ENCODE peak calls at places on chromosomes 2 and 18, in six cellular contexts. One of them, this sample, is unnamed.

GRCh38 chr2:198311020-198311419 is 506.6 kb downstream of the PLCL1 start:
- DNase-seq in CD4-positive, alpha-beta T cell: no peak
- DNase-seq in neural crest cell: no peak
- DNase-seq in kidney: no peak
- DNase-seq in A549: no peak
- DNase-seq in left ventricle myocardium inferior: no peak
- DNase-seq in this sample: no peak

GRCh38 chr2:198916548-198916947 is 541.2 kb downstream of the SATB2 start:
- DNase-seq in neural crest cell: no peak
- DNase-seq in left ventricle myocardium inferior: no peak
- DNase-seq in A549: no peak
- DNase-seq in CD4-positive, alpha-beta T cell: no peak
- DNase-seq in kidney: no peak
- DNase-seq in this sample: no peak

GRCh38 chr18:676747-677544 is 19.5 kb downstream of the TYMS start:
- DNase-seq in left ventricle myocardium inferior: no peak
- DNase-seq in CD4-positive, alpha-beta T cell: no peak
- DNase-seq in neural crest cell: no peak
- DNase-seq in A549: no peak
- DNase-seq in kidney: no peak
- DNase-seq in this sample: no peak

GRCh38 chr2:8625399-8626283 is 56.2 kb upstream of the ID2 start:
- DNase-seq in CD4-positive, alpha-beta T cell: no peak
- DNase-seq in kidney: peak
- DNase-seq in left ventricle myocardium inferior: no peak
- DNase-seq in A549: peak
- DNase-seq in neural crest cell: no peak
- DNase-seq in this sample: no peak

GRCh38 chr2:241620419-241620769 is 16.6 kb downstream of the THAP4 start:
- DNase-seq in neural crest cell: no peak
- DNase-seq in CD4-positive, alpha-beta T cell: no peak
- DNase-seq in left ventricle myocardium inferior: no peak
- DNase-seq in A549: peak
- DNase-seq in kidney: no peak
- DNase-seq in this sample: peak

GRCh38 chr2:138391956-138392355 is 109.6 kb upstream of the SPOPL start:
- DNase-seq in left ventricle myocardium inferior: no peak
- DNase-seq in A549: no peak
- DNase-seq in neural crest cell: no peak
- DNase-seq in CD4-positive, alpha-beta T cell: no peak
- DNase-seq in kidney: no peak
- DNase-seq in this sample: peak

GRCh38 chr2:24456610-24457556 is 34.2 kb upstream of the NCOA1 start:
- DNase-seq in neural crest cell: no peak
- DNase-seq in CD4-positive, alpha-beta T cell: no peak
- DNase-seq in left ventricle myocardium inferior: peak
- DNase-seq in A549: peak
- DNase-seq in kidney: peak
- DNase-seq in this sample: peak

GRCh38 chr2:167490394-167490793 is 602.1 kb downstream of the XIRP2 start:
- DNase-seq in neural crest cell: no peak
- DNase-seq in CD4-positive, alpha-beta T cell: no peak
- DNase-seq in left ventricle myocardium inferior: no peak
- DNase-seq in kidney: no peak
- DNase-seq in A549: no peak
- DNase-seq in this sample: no peak

GRCh38 chr18:80223581-80224148 is 23.6 kb downstream of the PARD6G start:
- DNase-seq in neural crest cell: no peak
- DNase-seq in CD4-positive, alpha-beta T cell: no peak
- DNase-seq in A549: no peak
- DNase-seq in left ventricle myocardium inferior: no peak
- DNase-seq in kidney: no peak
- DNase-seq in this sample: no peak

GRCh38 chr2:84904717-84905174 is 710 bp upstream of the TMSB10 start:
- DNase-seq in neural crest cell: peak
- DNase-seq in kidney: peak
- DNase-seq in A549: peak
- DNase-seq in CD4-positive, alpha-beta T cell: no peak
- DNase-seq in left ventricle myocardium inferior: peak
- DNase-seq in this sample: peak

GRCh38 chr2:43484323-43484930 is 111.4 kb downstream of the THADA start:
- DNase-seq in neural crest cell: no peak
- DNase-seq in left ventricle myocardium inferior: no peak
- DNase-seq in CD4-positive, alpha-beta T cell: no peak
- DNase-seq in kidney: no peak
- DNase-seq in A549: peak
- DNase-seq in this sample: peak

GRCh38 chr2:130836501-130837174 is at the start of gene ARHGEF4:
- DNase-seq in CD4-positive, alpha-beta T cell: no peak
- DNase-seq in neural crest cell: peak
- DNase-seq in kidney: peak
- DNase-seq in A549: peak
- DNase-seq in left ventricle myocardium inferior: no peak
- DNase-seq in this sample: no peak

GRCh38 chr2:191030521-191031154 is 16.7 kb upstream of the STAT1 start:
- DNase-seq in A549: peak
- DNase-seq in left ventricle myocardium inferior: no peak
- DNase-seq in CD4-positive, alpha-beta T cell: peak
- DNase-seq in neural crest cell: peak
- DNase-seq in kidney: no peak
- DNase-seq in this sample: peak

GRCh38 chr2:219045937-219046550 is 4.7 kb upstream of the CFAP65 start:
- DNase-seq in A549: no peak
- DNase-seq in kidney: no peak
- DNase-seq in CD4-positive, alpha-beta T cell: no peak
- DNase-seq in left ventricle myocardium inferior: no peak
- DNase-seq in neural crest cell: peak
- DNase-seq in this sample: peak

GRCh38 chr2:26216587-26216986 is 27.8 kb downstream of the HADHA start:
- DNase-seq in kidney: no peak
- DNase-seq in left ventricle myocardium inferior: no peak
- DNase-seq in neural crest cell: no peak
- DNase-seq in A549: no peak
- DNase-seq in CD4-positive, alpha-beta T cell: no peak
- DNase-seq in this sample: no peak

GRCh38 chr2:171712051-171712450 is 24.8 kb downstream of the DYNC1I2 start:
- DNase-seq in left ventricle myocardium inferior: no peak
- DNase-seq in CD4-positive, alpha-beta T cell: no peak
- DNase-seq in neural crest cell: no peak
- DNase-seq in A549: no peak
- DNase-seq in kidney: no peak
- DNase-seq in this sample: peak

GRCh38 chr2:71934595-71935263 is 212.9 kb downstream of the CYP26B1 start:
- DNase-seq in neural crest cell: no peak
- DNase-seq in left ventricle myocardium inferior: peak
- DNase-seq in A549: peak
- DNase-seq in kidney: no peak
- DNase-seq in CD4-positive, alpha-beta T cell: no peak
- DNase-seq in this sample: peak

GRCh38 chr2:137888845-137889244 is 75.4 kb upstream of the HNMT start:
- DNase-seq in left ventricle myocardium inferior: peak
- DNase-seq in kidney: no peak
- DNase-seq in A549: peak
- DNase-seq in neural crest cell: peak
- DNase-seq in CD4-positive, alpha-beta T cell: no peak
- DNase-seq in this sample: peak

GRCh38 chr18:26618130-26618529 is 69.8 kb upstream of the KCTD1 start:
- DNase-seq in neural crest cell: no peak
- DNase-seq in kidney: no peak
- DNase-seq in CD4-positive, alpha-beta T cell: no peak
- DNase-seq in A549: no peak
- DNase-seq in left ventricle myocardium inferior: no peak
- DNase-seq in this sample: no peak

GRCh38 chr2:150410809-150411208 is 76.7 kb downstream of the RND3 start:
- DNase-seq in A549: peak
- DNase-seq in left ventricle myocardium inferior: no peak
- DNase-seq in kidney: no peak
- DNase-seq in neural crest cell: no peak
- DNase-seq in CD4-positive, alpha-beta T cell: no peak
- DNase-seq in this sample: peak

GRCh38 chr2:35873921-35874320 is 481.7 kb upstream of the CRIM1 start:
- DNase-seq in kidney: no peak
- DNase-seq in left ventricle myocardium inferior: no peak
- DNase-seq in A549: no peak
- DNase-seq in neural crest cell: no peak
- DNase-seq in CD4-positive, alpha-beta T cell: no peak
- DNase-seq in this sample: no peak

DNA sequence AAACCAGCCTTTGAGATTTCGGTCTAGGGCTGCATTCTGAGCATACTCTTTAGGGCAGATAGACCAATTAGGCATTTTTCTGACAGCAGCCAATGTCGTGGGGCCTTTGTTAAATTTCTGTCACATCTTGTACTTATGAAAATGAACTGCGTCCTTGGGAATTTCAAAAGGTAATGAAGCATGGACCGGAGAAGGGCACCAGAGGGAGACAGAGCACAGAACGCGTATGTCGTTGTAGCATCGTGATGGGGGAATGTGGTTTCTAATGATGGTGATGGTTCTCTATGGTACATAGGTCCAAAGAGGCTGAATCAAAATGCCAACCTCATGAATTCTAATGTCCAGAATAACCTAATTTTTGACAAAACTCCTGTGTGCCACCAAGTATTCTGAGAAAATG is 483.9 kb upstream of the CRIM1 start:
- DNase-seq in A549: peak
- DNase-seq in kidney: no peak
- DNase-seq in neural crest cell: no peak
- DNase-seq in CD4-positive, alpha-beta T cell: no peak
- DNase-seq in left ventricle myocardium inferior: no peak
- DNase-seq in this sample: peak
- TF ChIP-seq CTCF in A549: peak
- TF ChIP-seq CTCF in kidney: no peak
- TF ChIP-seq CTCF in neural crest cell: peak
- TF ChIP-seq CTCF in CD4-positive, alpha-beta T cell: no peak
- TF ChIP-seq CTCF in left ventricle myocardium inferior: no peak
- TF ChIP-seq CTCF in this sample: peak

GRCh38 chr2:31037058-31037457 is 101.2 kb downstream of the GALNT14 start:
- DNase-seq in neural crest cell: no peak
- DNase-seq in kidney: no peak
- DNase-seq in left ventricle myocardium inferior: no peak
- DNase-seq in A549: no peak
- DNase-seq in CD4-positive, alpha-beta T cell: no peak
- DNase-seq in this sample: no peak

GRCh38 chr2:31032475-31032874 is 105.8 kb downstream of the GALNT14 start:
- DNase-seq in kidney: no peak
- DNase-seq in CD4-positive, alpha-beta T cell: no peak
- DNase-seq in A549: no peak
- DNase-seq in left ventricle myocardium inferior: no peak
- DNase-seq in neural crest cell: no peak
- DNase-seq in this sample: no peak

GRCh38 chr2:31033032-31033431 is 105.2 kb downstream of the GALNT14 start:
- DNase-seq in left ventricle myocardium inferior: no peak
- DNase-seq in kidney: no peak
- DNase-seq in A549: no peak
- DNase-seq in CD4-positive, alpha-beta T cell: no peak
- DNase-seq in neural crest cell: no peak
- DNase-seq in this sample: no peak

DNA sequence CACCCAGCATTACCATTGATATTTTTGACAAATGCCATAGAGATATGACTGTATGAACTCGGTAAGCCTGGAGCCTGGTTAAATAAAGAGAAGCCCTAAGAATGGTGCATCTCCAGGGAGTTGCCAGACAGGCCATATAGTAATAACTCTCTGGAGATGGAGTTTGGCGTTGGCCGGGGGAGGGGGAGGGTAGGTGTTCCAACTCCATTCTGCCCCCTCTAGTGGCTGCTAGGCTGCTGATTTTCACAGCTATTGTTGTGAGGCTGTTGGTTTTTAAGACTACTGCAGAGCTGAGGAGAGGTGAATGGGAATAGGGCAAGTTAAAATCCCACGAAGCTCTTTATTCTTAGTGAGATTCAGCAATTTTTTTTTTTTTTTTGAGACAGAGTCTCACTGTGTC is 99.9 kb downstream of the GALNT14 start:
- DNase-seq in neural crest cell: no peak
- DNase-seq in kidney: no peak
- DNase-seq in A549: peak
- DNase-seq in CD4-positive, alpha-beta T cell: no peak
- DNase-seq in left ventricle myocardium inferior: no peak
- DNase-seq in this sample: no peak
- TF ChIP-seq CTCF in neural crest cell: peak
- TF ChIP-seq CTCF in kidney: no peak
- TF ChIP-seq CTCF in A549: no peak
- TF ChIP-seq CTCF in CD4-positive, alpha-beta T cell: no peak
- TF ChIP-seq CTCF in left ventricle myocardium inferior: no peak
- TF ChIP-seq CTCF in this sample: no peak

DNA sequence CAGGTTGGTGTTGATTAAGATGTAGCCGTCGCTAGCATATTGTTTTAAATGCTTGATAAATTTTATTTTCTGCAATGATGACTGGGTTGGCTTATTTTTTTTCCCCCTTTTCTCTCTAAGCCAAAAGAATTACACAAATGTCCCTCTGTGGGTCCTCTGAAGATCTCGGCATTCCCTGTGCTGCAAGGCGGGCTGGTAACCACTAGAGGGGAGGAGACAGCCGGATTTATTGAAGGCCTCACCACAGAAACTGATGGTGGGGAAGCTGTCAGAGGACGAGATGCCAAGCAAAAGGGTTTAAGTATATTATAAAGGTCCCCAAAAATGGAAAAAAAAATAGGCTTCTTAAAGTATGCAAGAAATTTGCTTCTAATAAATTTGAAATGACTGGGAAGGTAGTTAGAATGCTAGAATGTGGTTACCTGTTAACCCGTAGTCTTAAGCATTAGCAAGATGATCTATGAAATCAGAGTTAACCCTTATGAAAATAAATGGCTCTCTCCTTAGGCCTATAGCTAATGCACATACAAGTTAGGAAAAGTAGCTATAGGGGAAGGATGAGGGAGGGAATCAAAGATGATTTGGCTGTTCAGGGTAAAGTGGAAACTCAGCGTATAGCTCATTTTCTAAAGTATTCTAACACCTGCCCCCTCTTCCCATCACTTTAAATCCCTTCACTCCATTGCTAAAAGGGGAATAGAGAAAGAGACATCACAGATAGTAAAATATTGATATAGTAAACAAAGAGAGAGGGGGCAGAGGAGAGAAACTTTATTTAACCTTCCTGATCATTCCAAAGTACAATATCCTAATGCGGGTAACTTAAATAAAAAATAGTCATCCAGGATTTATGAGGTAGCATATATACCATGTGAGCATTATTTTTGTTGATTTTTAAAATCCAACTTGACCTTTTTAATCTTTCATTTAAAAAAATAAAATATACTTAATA is 894.5 kb upstream of the POU3F3 start:
- DNase-seq in kidney: peak
- DNase-seq in left ventricle myocardium inferior: no peak
- DNase-seq in neural crest cell: peak
- DNase-seq in A549: peak
- DNase-seq in CD4-positive, alpha-beta T cell: no peak
- DNase-seq in this sample: peak
- TF ChIP-seq CTCF in kidney: peak
- TF ChIP-seq CTCF in left ventricle myocardium inferior: peak
- TF ChIP-seq CTCF in neural crest cell: peak
- TF ChIP-seq CTCF in A549: peak
- TF ChIP-seq CTCF in CD4-positive, alpha-beta T cell: no peak
- TF ChIP-seq CTCF in this sample: peak

GRCh38 chr2:101961287-101962242 is 30.2 kb upstream of the IL1R2 start:
- DNase-seq in neural crest cell: no peak
- DNase-seq in CD4-positive, alpha-beta T cell: no peak
- DNase-seq in left ventricle myocardium inferior: peak
- DNase-seq in A549: no peak
- DNase-seq in kidney: peak
- DNase-seq in this sample: peak
- TF ChIP-seq CTCF in neural crest cell: no peak
- TF ChIP-seq CTCF in CD4-positive, alpha-beta T cell: no peak
- TF ChIP-seq CTCF in left ventricle myocardium inferior: peak
- TF ChIP-seq CTCF in A549: no peak
- TF ChIP-seq CTCF in kidney: no peak
- TF ChIP-seq CTCF in this sample: peak

GRCh38 chr2:10812362-10813084 is at the start of gene PDIA6:
- DNase-seq in kidney: peak
- DNase-seq in CD4-positive, alpha-beta T cell: peak
- DNase-seq in left ventricle myocardium inferior: peak
- DNase-seq in neural crest cell: peak
- DNase-seq in A549: peak
- DNase-seq in this sample: peak
- TF ChIP-seq CTCF in kidney: peak
- TF ChIP-seq CTCF in CD4-positive, alpha-beta T cell: no peak
- TF ChIP-seq CTCF in left ventricle myocardium inferior: peak
- TF ChIP-seq CTCF in neural crest cell: no peak
- TF ChIP-seq CTCF in A549: no peak
- TF ChIP-seq CTCF in this sample: no peak

This sample was measured in fibroblast of mammary gland.